ENCODE peak calls at places on chromosomes 2 and 18, in six cellular contexts. D, S, Q, U, I and W are unnamed samples.

GRCh38 chr18:8685141-8685913 is 20.0 kb upstream of the MTCL1 start:
- DNase-seq in U (peak), I (peak), D (no peak), Q (no peak), S (no peak), W (no peak)

GRCh38 chr2:36433311-36434217 is 78.0 kb downstream of the CRIM1 start:
- DNase-seq in Q (peak), I (no peak), S (peak), U (peak), D (no peak), W (no peak)

GRCh38 chr2:191696001-191696400 is 18.1 kb downstream of the NABP1 start:
- DNase-seq in Q (peak), I (peak), D (no peak), U (peak), S (peak), W (peak)

GRCh38 chr2:76953733-76954347 is 568.3 kb downstream of the LRRTM4 start:
- DNase-seq in U (peak), I (peak), Q (no peak), D (no peak), S (no peak), W (no peak)

GRCh38 chr2:179963626-179964025 is 43.5 kb downstream of the CWC22 start:
- DNase-seq in U (peak), I (no peak), D (no peak), Q (no peak), S (no peak), W (no peak)

GRCh38 chr2:74922592-74923227 is 35.7 kb upstream of the POLE4 start:
- DNase-seq in S (no peak), Q (no peak), I (no peak), U (peak), D (no peak), W (no peak)

GRCh38 chr2:227545990-227546389 is 52.7 kb upstream of the SCYGR2 start:
- DNase-seq in S (no peak), Q (no peak), U (no peak), I (no peak), D (no peak), W (no peak)

GRCh38 chr2:85914916-85915315 is 26.1 kb upstream of the ST3GAL5 start:
- DNase-seq in I (no peak), U (no peak), D (no peak), Q (no peak), S (no peak), W (no peak)

GRCh38 chr2:201432038-201432437 is 19.2 kb downstream of the TRAK2 start:
- DNase-seq in S (no peak), Q (no peak), U (peak), I (no peak), D (no peak), W (no peak)

GRCh38 chr2:127953128-127953718 is 67.5 kb upstream of the AMMECR1L start:
- DNase-seq in Q (peak), D (no peak), I (no peak), U (peak), S (peak), W (no peak)

GRCh38 chr2:128341621-128342020 is 23.0 kb upstream of the HS6ST1 start:
- DNase-seq in Q (no peak), U (no peak), D (no peak), I (no peak), S (no peak), W (no peak)

GRCh38 chr18:48875942-48876511 is 74.7 kb downstream of the SMAD7 start:
- DNase-seq in I (no peak), U (no peak), D (no peak), Q (peak), S (peak), W (peak)

GRCh38 chr2:240451108-240451611 is 15.7 kb downstream of the GPC1 start:
- DNase-seq in Q (peak), S (peak), D (no peak), U (no peak), I (no peak), W (peak)

GRCh38 chr2:119179951-119180350 is 21.4 kb upstream of the C1QL2 start:
- DNase-seq in D (no peak), S (no peak), Q (no peak), I (no peak), U (no peak), W (no peak)

GRCh38 chr2:200578778-200579177 is 7.0 kb upstream of the AOX1 start:
- DNase-seq in S (no peak), D (no peak), I (no peak), Q (no peak), U (peak), W (no peak)

GRCh38 chr18:68489018-68489792 is 225.7 kb downstream of the TMX3 start:
- DNase-seq in S (no peak), I (no peak), Q (no peak), D (no peak), U (no peak), W (no peak)

GRCh38 chr2:202169131-202169530 is 69.3 kb downstream of the SUMO1 start:
- DNase-seq in S (no peak), U (no peak), I (no peak), D (no peak), Q (no peak), W (no peak)

GRCh38 chr2:200509227-200509607 is 651 bp downstream of the KCTD18 start:
- DNase-seq in U (no peak), S (no peak), D (no peak), I (no peak), Q (no peak), W (no peak)

GRCh38 chr2:172484253-172484652 is 56.9 kb downstream of the ITGA6 start:
- DNase-seq in U (peak), Q (no peak), S (no peak), I (peak), D (no peak), W (no peak)

GRCh38 chr2:735670-736218 is 58.5 kb upstream of the TMEM18 start:
- DNase-seq in U (no peak), Q (no peak), I (no peak), D (no peak), S (no peak), W (no peak)

GRCh38 chr2:130986890-130987493 is 106.3 kb downstream of the FAM168B start:
- DNase-seq in Q (no peak), I (no peak), S (no peak), D (no peak), U (no peak), W (no peak)

GRCh38 chr2:118521272-118521671 is 326.2 kb downstream of the EN1 start:
- DNase-seq in Q (no peak), U (no peak), D (no peak), S (no peak), I (no peak), W (no peak)

GRCh38 chr18:36309436-36310391 is 12.2 kb downstream of the FHOD3 start:
- DNase-seq in U (peak), I (peak), D (no peak), S (peak), Q (no peak), W (peak)

GRCh38 chr2:238922435-238922834 is 74.5 kb downstream of the TWIST2 start:
- DNase-seq in Q (peak), S (peak), U (no peak), D (no peak), I (no peak), W (no peak)

GRCh38 chr18:3648695-3649094 is 198.7 kb downstream of the TGIF1 start:
- DNase-seq in D (no peak), I (no peak), Q (no peak), S (no peak), U (no peak), W (no peak)

GRCh38 chr2:88042476-88042875 is 13.1 kb downstream of the KRCC1 start:
- DNase-seq in Q (no peak), U (no peak), D (no peak), I (no peak), S (no peak), W (no peak)

GRCh38 chr2:172995323-172996244 is 80.1 kb upstream of the MAP3K20 start:
- DNase-seq in D (no peak), Q (no peak), U (peak), I (peak), S (no peak), W (peak)

GRCh38 chr2:136874258-136874657 is 108.9 kb downstream of the THSD7B start:
- DNase-seq in U (peak), S (no peak), D (no peak), I (no peak), Q (no peak), W (no peak)

GRCh38 chr2:3536682-3537632 is 17.6 kb upstream of the ADI1 start:
- DNase-seq in Q (peak), U (peak), I (no peak), D (no peak), S (peak), W (peak)

GRCh38 chr18:9049495-9049809 is 53.0 kb upstream of the NDUFV2 start:
- DNase-seq in I (no peak), S (no peak), U (no peak), Q (no peak), D (no peak), W (no peak)

GRCh38 chr2:229124126-229124525 is 147.0 kb downstream of the PID1 start:
- DNase-seq in S (no peak), Q (no peak), D (no peak), U (no peak), I (no peak), W (no peak)

GRCh38 chr2:158600155-158600802 is 143.5 kb downstream of the PKP4 start:
- DNase-seq in S (peak), I (peak), Q (no peak), U (peak), D (no peak), W (no peak)